ENCODE peak calls at places on chromosomes 2 and 18, in four cellular contexts. U, V, S and G are unnamed samples.
A peak's percentile ranks its signal among the peaks of the same experiment; 100 is the strongest.

GRCh38 chr2:66426250-66427064 is 8.5 kb upstream of the MEIS1 start:
- DNase-seq in V (peak; percentile 33), S (no peak), U (no peak), G (peak; percentile 57)

GRCh38 chr2:28970464-28971160 is 10.5 kb upstream of the TOGARAM2 start:
- DNase-seq in V (no peak), U (no peak), S (no peak), G (no peak)

GRCh38 chr2:20725782-20726181 is 58.8 kb downstream of the GDF7 start:
- DNase-seq in S (no peak), U (no peak), V (no peak), G (no peak)

GRCh38 chr18:2964349-2965010 is 48.5 kb downstream of the LPIN2 start:
- DNase-seq in U (peak; percentile 47), S (no peak), V (no peak), G (no peak)

GRCh38 chr18:41594582-41594981 is 360.5 kb upstream of the PIK3C3 start:
- DNase-seq in U (no peak), V (no peak), S (no peak), G (no peak)

GRCh38 chr18:22674300-22674699 is 256.6 kb upstream of the CTAGE1 start:
- DNase-seq in V (no peak), S (peak; percentile 88), U (peak; percentile 99), G (no peak)

GRCh38 chr2:1505031-1505441 is 91.8 kb downstream of the TPO start:
- DNase-seq in S (no peak), U (no peak), V (no peak), G (no peak)

GRCh38 chr2:21256006-21256405 is 132.2 kb downstream of the TDRD15 start:
- DNase-seq in V (peak; percentile 10), U (no peak), S (peak; percentile 84), G (no peak)

GRCh38 chr2:171180229-171180937 is 19.7 kb upstream of the TLK1 start:
- DNase-seq in V (no peak), U (no peak), S (no peak), G (no peak)

GRCh38 chr2:237816531-237816930 is 18.0 kb downstream of the RBM44 start:
- DNase-seq in U (no peak), S (no peak), V (no peak), G (no peak)

GRCh38 chr18:37659906-37660305 is 94.3 kb upstream of the CELF4 start:
- DNase-seq in U (no peak), V (no peak), S (no peak), G (no peak)

GRCh38 chr2:70938580-70938938 is 2.9 kb downstream of the ATP6V1B1 start:
- DNase-seq in S (no peak), V (no peak), U (no peak), G (peak; percentile 12)

GRCh38 chr2:150466770-150467640 is 20.5 kb downstream of the RND3 start:
- DNase-seq in S (no peak), V (peak; percentile 76), U (peak; percentile 89), G (no peak)

GRCh38 chr2:230714122-230714453 is 1.4 kb downstream of the CAB39 start:
- DNase-seq in S (peak; percentile 63), V (no peak), U (peak; percentile 79), G (no peak)